ENCODE peak calls at places on chromosomes 6 and 20, in ten cellular contexts. Z, D, B, K, E, O, R, J, N and Y are unnamed samples.

GRCh38 chr6:107713214-107713962 is 110.7 kb downstream of the SCML4 start:
- DNase-seq in Z (no peak), D (no peak), B (no peak), K (no peak), E (peak), O (no peak), R (no peak), J (no peak), N (no peak), Y (no peak)

GRCh38 chr6:139204978-139205377 is 70.1 kb downstream of the HECA start:
- DNase-seq in Z (no peak), D (no peak), B (no peak), K (no peak), E (peak), O (no peak), R (no peak), J (no peak), N (no peak), Y (no peak)

GRCh38 chr6:140427842-140428241 is 1053.4 kb upstream of the CITED2 start:
- DNase-seq in Z (no peak), D (no peak), B (no peak), K (no peak), E (no peak), O (no peak), R (no peak), J (no peak), N (no peak), Y (no peak)

GRCh38 chr6:98836025-98836961 is 1.9 kb downstream of the POU3F2 start:
- DNase-seq in Z (peak), D (peak), B (no peak), K (no peak), E (no peak), O (no peak), R (no peak), J (no peak), N (no peak), Y (peak)

GRCh38 chr20:52783769-52784168 is 188.4 kb upstream of the TSHZ2 start:
- DNase-seq in Z (no peak), D (no peak), B (no peak), K (no peak), E (peak), O (no peak), R (no peak), J (no peak), N (no peak), Y (no peak)

GRCh38 chr6:133973109-133973971 is 20.3 kb downstream of the TBPL1 start:
- DNase-seq in Z (peak), D (no peak), B (no peak), K (no peak), E (no peak), O (no peak), R (no peak), J (no peak), N (no peak), Y (no peak)

GRCh38 chr6:28719275-28719940 is 193.7 kb downstream of the GPX5 start:
- DNase-seq in Z (no peak), D (no peak), B (no peak), K (no peak), E (peak), O (no peak), R (no peak), J (no peak), N (no peak), Y (no peak)

GRCh38 chr6:4664117-4664626 is 112.0 kb upstream of the CDYL start:
- DNase-seq in Z (no peak), D (no peak), B (no peak), K (peak), E (no peak), O (no peak), R (peak), J (peak), N (no peak), Y (peak)

GRCh38 chr20:49969946-49970345 is 12.8 kb upstream of the SNAI1 start:
- DNase-seq in Z (no peak), D (no peak), B (no peak), K (no peak), E (no peak), O (no peak), R (no peak), J (no peak), N (no peak), Y (no peak)

GRCh38 chr6:145502417-145502816 is 232.9 kb downstream of the EPM2A start:
- DNase-seq in Z (no peak), D (no peak), B (no peak), K (no peak), E (no peak), O (no peak), R (no peak), J (no peak), N (no peak), Y (no peak)